ENCODE peak calls at places on chromosomes 7 and 10, in seven cellular contexts. One of them, this sample, is unnamed.
A peak's percentile ranks its signal among the peaks of the same experiment; 100 is the strongest.

GRCh38 chr7:837001-837400 is 4.7 kb downstream of the SUN1 start:
- DNase-seq in heart right ventricle: no peak
- DNase-seq in B cell: no peak
- DNase-seq in NCI-H2081: no peak
- DNase-seq in NCI-H2171 treated with DMSO at 0.1 percent for 48 hours: no peak
- DNase-seq in NCI-H1092: no peak
- DNase-seq in central memory CD8-positive, alpha-beta T cell: no peak
- DNase-seq in this sample: no peak

GRCh38 chr10:42866115-42866995 is 83.8 kb downstream of the BMS1 start:
- DNase-seq in NCI-H2081: no peak
- DNase-seq in NCI-H1092: peak; percentile 8
- DNase-seq in heart right ventricle: peak; percentile 87
- DNase-seq in NCI-H2171 treated with DMSO at 0.1 percent for 48 hours: no peak
- DNase-seq in B cell: peak; percentile 54
- DNase-seq in central memory CD8-positive, alpha-beta T cell: no peak
- DNase-seq in this sample: peak; percentile 88

GRCh38 chr7:2639994-2640830 is 8.4 kb downstream of the TTYH3 start:
- DNase-seq in NCI-H2081: no peak
- DNase-seq in NCI-H1092: no peak
- DNase-seq in heart right ventricle: no peak
- DNase-seq in central memory CD8-positive, alpha-beta T cell: no peak
- DNase-seq in NCI-H2171 treated with DMSO at 0.1 percent for 48 hours: no peak
- DNase-seq in B cell: no peak
- DNase-seq in this sample: no peak

GRCh38 chr7:41006591-41006990 is 696.3 kb downstream of the INHBA start:
- DNase-seq in heart right ventricle: no peak
- DNase-seq in B cell: no peak
- DNase-seq in NCI-H2081: no peak
- DNase-seq in NCI-H2171 treated with DMSO at 0.1 percent for 48 hours: no peak
- DNase-seq in NCI-H1092: no peak
- DNase-seq in central memory CD8-positive, alpha-beta T cell: no peak
- DNase-seq in this sample: peak; percentile 29

GRCh38 chr10:116699049-116699782 is 43.1 kb downstream of the HSPA12A start:
- DNase-seq in heart right ventricle: no peak
- DNase-seq in central memory CD8-positive, alpha-beta T cell: no peak
- DNase-seq in NCI-H1092: no peak
- DNase-seq in NCI-H2171 treated with DMSO at 0.1 percent for 48 hours: peak; percentile 5
- DNase-seq in NCI-H2081: no peak
- DNase-seq in B cell: no peak
- DNase-seq in this sample: no peak

GRCh38 chr7:130814753-130815152 is 80.7 kb upstream of the KLF14 start:
- DNase-seq in NCI-H2171 treated with DMSO at 0.1 percent for 48 hours: peak; percentile 4
- DNase-seq in central memory CD8-positive, alpha-beta T cell: no peak
- DNase-seq in NCI-H1092: no peak
- DNase-seq in heart right ventricle: no peak
- DNase-seq in B cell: no peak
- DNase-seq in NCI-H2081: no peak
- DNase-seq in this sample: peak; percentile 41

GRCh38 chr7:51067757-51068156 is 248.9 kb downstream of the COBL start:
- DNase-seq in central memory CD8-positive, alpha-beta T cell: no peak
- DNase-seq in NCI-H2081: peak; percentile 59
- DNase-seq in B cell: no peak
- DNase-seq in NCI-H1092: peak; percentile 33
- DNase-seq in heart right ventricle: no peak
- DNase-seq in NCI-H2171 treated with DMSO at 0.1 percent for 48 hours: peak; percentile 37
- DNase-seq in this sample: peak; percentile 82

GRCh38 chr10:114311023-114311422 is 72.0 kb downstream of the VWA2 start:
- DNase-seq in B cell: no peak
- DNase-seq in NCI-H2081: no peak
- DNase-seq in central memory CD8-positive, alpha-beta T cell: no peak
- DNase-seq in NCI-H1092: no peak
- DNase-seq in NCI-H2171 treated with DMSO at 0.1 percent for 48 hours: no peak
- DNase-seq in heart right ventricle: no peak
- DNase-seq in this sample: no peak

GRCh38 chr7:37495574-37496184 is 47.0 kb upstream of the ELMO1 start:
- DNase-seq in NCI-H2171 treated with DMSO at 0.1 percent for 48 hours: peak; percentile 40
- DNase-seq in heart right ventricle: no peak
- DNase-seq in B cell: peak; percentile 28
- DNase-seq in central memory CD8-positive, alpha-beta T cell: no peak
- DNase-seq in NCI-H2081: peak; percentile 17
- DNase-seq in NCI-H1092: no peak
- DNase-seq in this sample: peak; percentile 64

GRCh38 chr10:113335603-113336002 is 217.2 kb upstream of the HABP2 start:
- DNase-seq in heart right ventricle: no peak
- DNase-seq in NCI-H2081: no peak
- DNase-seq in NCI-H2171 treated with DMSO at 0.1 percent for 48 hours: no peak
- DNase-seq in NCI-H1092: no peak
- DNase-seq in B cell: no peak
- DNase-seq in central memory CD8-positive, alpha-beta T cell: no peak
- DNase-seq in this sample: peak; percentile 42

GRCh38 chr7:100576384-100576993 is 2.8 kb upstream of the SAP25 start:
- DNase-seq in B cell: no peak
- DNase-seq in NCI-H1092: no peak
- DNase-seq in central memory CD8-positive, alpha-beta T cell: no peak
- DNase-seq in NCI-H2081: no peak
- DNase-seq in heart right ventricle: no peak
- DNase-seq in NCI-H2171 treated with DMSO at 0.1 percent for 48 hours: no peak
- DNase-seq in this sample: no peak

GRCh38 chr7:138299046-138299445 is 161.0 kb upstream of the TRIM24 start:
- DNase-seq in heart right ventricle: no peak
- DNase-seq in NCI-H2081: no peak
- DNase-seq in central memory CD8-positive, alpha-beta T cell: no peak
- DNase-seq in NCI-H2171 treated with DMSO at 0.1 percent for 48 hours: no peak
- DNase-seq in NCI-H1092: no peak
- DNase-seq in B cell: no peak
- DNase-seq in this sample: no peak

GRCh38 chr7:40885503-40885902 is 750.7 kb downstream of the SUGCT start:
- DNase-seq in NCI-H1092: no peak
- DNase-seq in NCI-H2171 treated with DMSO at 0.1 percent for 48 hours: no peak
- DNase-seq in heart right ventricle: no peak
- DNase-seq in NCI-H2081: no peak
- DNase-seq in B cell: no peak
- DNase-seq in central memory CD8-positive, alpha-beta T cell: no peak
- DNase-seq in this sample: peak; percentile 44

This sample was measured in astrocyte of the hippocampus.